ENCODE peak calls at places on chromosomes 1 and 21, in four cellular contexts. T is K562, D is HepG2, B is GM12878. Y is an unnamed sample.

GRCh38 chr21:42343101-42343500 is 7.7 kb downstream of the TFF2 start:
- DNase-seq in D (no peak), T (no peak), B (no peak), Y (no peak)

GRCh38 chr1:157798211-157798610 is 21.3 kb upstream of the FCRL2 start:
- DNase-seq in T (no peak), B (no peak), D (no peak), Y (no peak)

GRCh38 chr1:89974211-89974610 is 20.7 kb upstream of the ZNF326 start:
- DNase-seq in D (no peak), B (no peak), T (no peak), Y (no peak)

GRCh38 chr1:239725933-239726332 is 339.6 kb downstream of the CHRM3 start:
- DNase-seq in D (no peak), T (no peak), B (no peak), Y (no peak)

GRCh38 chr1:47787560-47787959 is 209.6 kb downstream of the TRABD2B start:
- DNase-seq in D (no peak), B (no peak), T (no peak), Y (no peak)

GRCh38 chr1:201535046-201535777 is 3.7 kb upstream of the NAV1 start:
- DNase-seq in T (peak), B (no peak), D (no peak), Y (no peak)

GRCh38 chr1:51192213-51192843 is 43.7 kb upstream of the RNF11 start:
- DNase-seq in T (peak), B (no peak), D (peak), Y (peak)

GRCh38 chr1:21295545-21295944 is 5.3 kb upstream of the ECE1 start:
- DNase-seq in T (no peak), D (no peak), B (no peak), Y (no peak)

GRCh38 chr21:42221581-42222345 is 2.8 kb downstream of the ABCG1 start:
- DNase-seq in D (no peak), B (no peak), T (no peak), Y (no peak)

GRCh38 chr1:167404908-167405307 is 113.4 kb downstream of the CD247 start:
- DNase-seq in D (no peak), B (no peak), T (no peak), Y (no peak)

GRCh38 chr1:44867801-44868200 is 24.7 kb upstream of the PTCH2 start:
- DNase-seq in B (no peak), D (no peak), T (no peak), Y (no peak)

GRCh38 chr1:233695901-233696300 is 82.0 kb downstream of the KCNK1 start:
- DNase-seq in B (no peak), T (no peak), D (no peak), Y (no peak)

GRCh38 chr1:10867138-10867721 is 70.8 kb upstream of the CASZ1 start:
- DNase-seq in D (no peak), B (no peak), T (peak), Y (peak)

GRCh38 chr1:87044840-87045239 is 130.4 kb downstream of the HS2ST1 start:
- DNase-seq in B (no peak), D (no peak), T (no peak), Y (no peak)

GRCh38 chr1:196078691-196079090 is 529.5 kb downstream of the KCNT2 start:
- DNase-seq in D (no peak), T (peak), B (no peak), Y (peak)

GRCh38 chr1:189616893-189617292 is 860.8 kb downstream of the BRINP3 start:
- DNase-seq in T (no peak), B (no peak), D (no peak), Y (peak)

GRCh38 chr1:115980998-115981993 is 5.0 kb downstream of the SLC22A15 start:
- DNase-seq in B (no peak), T (peak), D (peak), Y (peak)

GRCh38 chr1:119806489-119806888 is 4.8 kb downstream of the REG4 start:
- DNase-seq in D (no peak), B (no peak), T (no peak), Y (no peak)

GRCh38 chr1:226371049-226371694 is 36.7 kb downstream of the PARP1 start:
- DNase-seq in T (no peak), D (no peak), B (no peak), Y (no peak)

GRCh38 chr1:31510853-31511789 is 65.2 kb upstream of the TINAGL1 start:
- DNase-seq in B (no peak), T (no peak), D (peak), Y (no peak)

GRCh38 chr1:7770939-7771672 is at the start of gene VAMP3:
- DNase-seq in B (peak), T (peak), D (peak), Y (peak)

GRCh38 chr1:180239145-180240096 is 9.4 kb downstream of the LHX4 start:
- DNase-seq in T (no peak), B (no peak), D (no peak), Y (no peak)

GRCh38 chr1:171676823-171677222 is 24.3 kb upstream of the MYOC start:
- DNase-seq in B (no peak), T (no peak), D (no peak), Y (no peak)

GRCh38 chr1:78497196-78497595 is 6.4 kb downstream of the PTGFR start:
- DNase-seq in B (no peak), D (no peak), T (no peak), Y (no peak)

GRCh38 chr1:234589064-234589765 is 20.8 kb downstream of the IRF2BP2 start:
- DNase-seq in D (no peak), B (no peak), T (no peak), Y (no peak)

GRCh38 chr1:24503003-24503751 is 541 bp downstream of the RCAN3 start:
- DNase-seq in T (no peak), D (no peak), B (no peak), Y (peak)

GRCh38 chr21:39319251-39319756 is 5.9 kb upstream of the BRWD1 start:
- DNase-seq in D (no peak), B (no peak), T (no peak), Y (no peak)
- TF ChIP-seq EP300 in D (no peak), B (no peak), T (no peak), Y (no peak)

GRCh38 chr1:109814993-109815786 is 51.5 kb upstream of the EPS8L3 start:
- DNase-seq in T (no peak), D (no peak), B (no peak), Y (no peak)
- TF ChIP-seq ESRRA in T (no peak), D (no peak), B (no peak), Y (no peak)

GRCh38 chr1:236066828-236067386 is 2.0 kb upstream of the NID1 start:
- DNase-seq in D (no peak), B (peak), T (no peak), Y (no peak)

GRCh38 chr1:236065509-236066005 is 667 bp upstream of the NID1 start:
- DNase-seq in D (no peak), B (no peak), T (no peak), Y (no peak)

GRCh38 chr1:236067854-236068454 is 3.1 kb upstream of the NID1 start:
- DNase-seq in D (no peak), T (no peak), B (no peak), Y (no peak)

GRCh38 chr1:236064674-236065508 is at the start of gene NID1:
- DNase-seq in T (no peak), D (peak), B (no peak), Y (peak)

DNA sequence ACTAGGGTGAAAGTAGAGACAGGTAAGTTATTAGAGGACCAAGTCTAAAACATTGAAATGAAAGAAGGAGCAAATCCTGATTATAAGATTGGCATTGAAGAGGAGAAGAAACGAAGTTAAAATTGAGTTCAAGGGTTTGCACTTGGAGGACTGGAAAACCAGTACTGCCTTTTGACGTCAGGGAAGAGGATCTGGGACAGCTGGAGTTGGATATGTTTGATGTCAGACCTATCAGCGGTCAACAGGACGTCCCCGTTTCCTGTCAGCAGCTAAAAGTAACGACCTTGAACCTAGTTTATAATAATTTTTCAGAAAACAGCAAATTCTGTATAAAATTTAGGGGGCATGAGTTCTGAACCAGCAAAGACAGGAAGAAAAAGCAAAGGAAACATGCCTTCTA is 1.2 kb upstream of the NID1 start:
- DNase-seq in T (no peak), D (no peak), B (no peak), Y (no peak)
- TF ChIP-seq EP300 in T (no peak), D (no peak), B (no peak), Y (no peak)

GRCh38 chr1:154326546-154327465 is 1.5 kb downstream of the ATP8B2 start:
- DNase-seq in B (no peak), D (no peak), T (peak), Y (peak)

GRCh38 chr1:154329152-154329521 is 3.8 kb downstream of the ATP8B2 start:
- DNase-seq in B (no peak), T (no peak), D (no peak), Y (no peak)

GRCh38 chr1:154328318-154329151 is 3.2 kb downstream of the ATP8B2 start:
- DNase-seq in B (no peak), T (no peak), D (no peak), Y (no peak)

GRCh38 chr1:154325583-154326545 is 539 bp downstream of the ATP8B2 start:
- DNase-seq in B (no peak), D (peak), T (peak), Y (peak)

DNA sequence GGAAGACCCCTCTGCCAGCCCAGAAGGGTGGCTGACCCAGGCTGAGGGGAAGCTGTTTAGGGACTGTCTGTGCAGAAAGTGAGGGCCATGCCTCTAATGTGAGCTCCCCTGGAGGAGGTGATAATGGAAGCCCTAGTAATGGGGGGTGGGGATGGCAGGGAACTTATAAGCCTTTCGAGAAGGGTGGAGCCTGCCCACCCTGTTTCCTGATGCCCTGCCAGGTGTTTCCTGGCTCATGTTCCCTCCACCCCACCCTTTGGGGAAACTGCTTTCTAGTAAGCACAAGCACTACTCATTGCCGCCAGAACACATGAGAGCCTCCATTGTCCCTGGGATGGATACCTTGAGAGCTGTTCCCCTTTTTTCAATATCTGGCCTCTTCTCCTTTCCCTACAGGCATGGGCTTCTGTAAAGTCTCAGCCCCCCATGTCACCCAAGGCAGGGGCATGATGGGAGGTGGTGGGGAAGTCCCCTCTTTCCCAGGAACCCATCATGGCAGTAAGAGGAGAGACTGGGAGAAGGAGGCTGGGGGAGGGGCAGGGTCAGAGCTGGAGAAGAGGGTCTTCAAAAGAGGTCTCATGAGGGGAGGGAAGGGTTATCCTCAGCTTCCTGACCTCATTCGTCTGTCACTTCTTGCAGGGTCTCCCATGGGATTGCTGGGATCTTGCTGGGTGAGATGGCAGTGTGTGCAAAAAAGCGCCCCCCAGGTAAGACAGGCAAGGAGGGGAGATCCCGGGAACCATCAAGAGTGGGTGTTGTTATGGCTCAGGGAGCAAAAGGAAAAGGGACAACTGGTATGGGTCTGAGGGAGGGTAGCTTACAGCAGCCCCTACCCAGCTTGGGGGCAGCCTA is 2.4 kb downstream of the ATP8B2 start:
- DNase-seq in D (no peak), T (no peak), B (no peak), Y (no peak)
- TF ChIP-seq ESRRA in D (no peak), T (no peak), B (no peak), Y (no peak)

GRCh38 chr1:65002508-65003315 is 36.4 kb upstream of the JAK1 start:
- DNase-seq in B (no peak), D (no peak), T (no peak), Y (peak)
- TF ChIP-seq EP300 in B (no peak), D (no peak), T (no peak), Y (no peak)

GRCh38 chr1:6652986-6653385 is 28.3 kb downstream of the THAP3 start:
- DNase-seq in B (no peak), T (no peak), D (no peak), Y (no peak)

GRCh38 chr1:6657138-6657537 is 32.5 kb downstream of the THAP3 start:
- DNase-seq in B (no peak), T (no peak), D (no peak), Y (no peak)

GRCh38 chr1:6653651-6654290 is 29.1 kb downstream of the THAP3 start:
- DNase-seq in D (no peak), T (no peak), B (no peak), Y (no peak)

GRCh38 chr1:6660415-6661049 is 35.9 kb downstream of the THAP3 start:
- DNase-seq in T (no peak), B (no peak), D (no peak), Y (no peak)

DNA sequence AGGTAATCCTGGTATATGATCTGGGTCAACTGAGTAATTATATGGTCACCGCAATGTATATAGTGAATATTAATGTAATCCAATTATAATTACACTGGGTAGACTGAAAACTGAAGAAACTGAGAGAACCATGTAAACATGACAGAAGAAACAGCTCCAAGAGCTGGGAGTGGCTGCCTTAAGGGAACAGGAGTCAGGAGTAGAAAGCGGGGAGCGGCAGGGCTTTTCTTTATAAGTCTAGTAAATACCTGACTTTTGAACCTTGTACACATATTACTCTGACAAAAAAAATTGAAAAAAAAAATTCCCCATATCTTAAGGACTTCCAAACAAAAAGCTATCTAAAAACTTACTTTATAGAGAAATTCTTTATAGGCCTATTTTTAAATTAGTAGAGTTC is 33.7 kb downstream of the THAP3 start:
- DNase-seq in B (no peak), D (no peak), T (no peak), Y (no peak)
- TF ChIP-seq ESRRA in B (no peak), D (no peak), T (no peak), Y (no peak)

GRCh38 chr1:200075938-200076546 is 48.5 kb downstream of the NR5A2 start:
- DNase-seq in B (no peak), T (no peak), D (peak), Y (peak)
- TF ChIP-seq EP300 in B (no peak), T (no peak), D (no peak), Y (peak)

GRCh38 chr1:205693421-205693991 is 13.2 kb upstream of the SLC45A3 start:
- DNase-seq in B (no peak), D (no peak), T (no peak), Y (no peak)
- TF ChIP-seq ESRRA in B (no peak), D (no peak), T (no peak), Y (no peak)